ENCODE peak calls at places on chromosomes 6 and 20, in six cellular contexts. J, T, W, C, Y and R are unnamed samples.

GRCh38 chr6:107637914-107638313 is 148.0 kb downstream of the SOBP start:
- DNase-seq in C (no peak), T (no peak), J (no peak), W (no peak), Y (no peak), R (no peak)

GRCh38 chr6:79335133-79335674 is 100.7 kb upstream of the HMGN3 start:
- DNase-seq in C (no peak), T (no peak), J (no peak), W (no peak), Y (no peak), R (no peak)

GRCh38 chr6:16409531-16410441 is 171.4 kb downstream of the GMPR start:
- DNase-seq in W (no peak), T (peak), Y (peak), J (peak), C (peak), R (peak)

GRCh38 chr20:33076662-33077398 is 2.6 kb upstream of the BPIFB4 start:
- DNase-seq in W (no peak), C (no peak), J (peak), Y (no peak), T (peak), R (no peak)

GRCh38 chr6:77814119-77814518 is 161.3 kb downstream of the MEI4 start:
- DNase-seq in J (no peak), T (no peak), W (no peak), Y (no peak), C (no peak), R (no peak)

GRCh38 chr6:24658573-24659511 is 7.9 kb downstream of the TDP2 start:
- DNase-seq in Y (no peak), T (peak), W (no peak), C (no peak), J (peak), R (no peak)

GRCh38 chr6:155521719-155522118 is 66.1 kb upstream of the NOX3 start:
- DNase-seq in T (no peak), W (no peak), Y (no peak), C (no peak), J (peak), R (no peak)

GRCh38 chr6:100226811-100227210 is 232.8 kb upstream of the MCHR2 start:
- DNase-seq in T (no peak), J (no peak), W (no peak), Y (no peak), C (no peak), R (no peak)

GRCh38 chr20:31681769-31682168 is 40.9 kb downstream of the BCL2L1 start:
- DNase-seq in Y (no peak), T (no peak), J (no peak), W (no peak), C (no peak), R (no peak)